ENCODE peak calls at places on chromosomes 6 and 20, in four cellular contexts. One of them, this sample, is unnamed.
A peak's percentile ranks its signal among the peaks of the same experiment; 100 is the strongest.

GRCh38 chr6:71537717-71538116 is 249.1 kb downstream of the OGFRL1 start:
- DNase-seq in adrenal gland: no peak
- DNase-seq in coronary artery: no peak
- DNase-seq in GM12864: no peak
- DNase-seq in this sample: no peak

GRCh38 chr20:15860850-15861249 is 712.4 kb downstream of the KIF16B start:
- DNase-seq in adrenal gland: no peak
- DNase-seq in coronary artery: no peak
- DNase-seq in GM12864: no peak
- DNase-seq in this sample: no peak

GRCh38 chr20:58344741-58345140 is 35.2 kb downstream of the RAB22A start:
- DNase-seq in adrenal gland: no peak
- DNase-seq in coronary artery: no peak
- DNase-seq in GM12864: no peak
- DNase-seq in this sample: no peak

GRCh38 chr6:37507690-37508421 is 8.2 kb upstream of the CCDC167 start:
- DNase-seq in adrenal gland: no peak
- DNase-seq in coronary artery: no peak
- DNase-seq in GM12864: no peak
- DNase-seq in this sample: peak; percentile 79

GRCh38 chr6:18506387-18507017 is 119.4 kb downstream of the RNF144B start:
- DNase-seq in adrenal gland: no peak
- DNase-seq in coronary artery: no peak
- DNase-seq in GM12864: no peak
- DNase-seq in this sample: no peak

GRCh38 chr6:132445201-132445951 is 44.1 kb upstream of the MOXD1 start:
- DNase-seq in adrenal gland: no peak
- DNase-seq in coronary artery: no peak
- DNase-seq in GM12864: no peak
- DNase-seq in this sample: no peak

GRCh38 chr6:145442110-145442509 is 293.2 kb downstream of the EPM2A start:
- DNase-seq in adrenal gland: no peak
- DNase-seq in coronary artery: no peak
- DNase-seq in GM12864: no peak
- DNase-seq in this sample: no peak

GRCh38 chr20:60202046-60202445 is 243.8 kb downstream of the CDH26 start:
- DNase-seq in adrenal gland: no peak
- DNase-seq in coronary artery: no peak
- DNase-seq in GM12864: no peak
- DNase-seq in this sample: no peak

GRCh38 chr6:163626073-163626867 is 211.8 kb downstream of the QKI start:
- DNase-seq in adrenal gland: no peak
- DNase-seq in coronary artery: no peak
- DNase-seq in GM12864: no peak
- DNase-seq in this sample: no peak

GRCh38 chr6:78810146-78810545 is 57.2 kb upstream of the IRAK1BP1 start:
- DNase-seq in adrenal gland: no peak
- DNase-seq in coronary artery: no peak
- DNase-seq in GM12864: no peak
- DNase-seq in this sample: peak; percentile 32

GRCh38 chr6:43142101-43142500 is 29.0 kb upstream of the SRF start:
- DNase-seq in adrenal gland: no peak
- DNase-seq in coronary artery: no peak
- DNase-seq in GM12864: no peak
- DNase-seq in this sample: no peak

GRCh38 chr20:40769677-40770285 is 80.7 kb upstream of the MAFB start:
- DNase-seq in adrenal gland: no peak
- DNase-seq in coronary artery: peak; percentile 38
- DNase-seq in GM12864: no peak
- DNase-seq in this sample: peak; percentile 6

GRCh38 chr6:128659878-128660622 is 139.7 kb upstream of the PTPRK start:
- DNase-seq in adrenal gland: no peak
- DNase-seq in coronary artery: no peak
- DNase-seq in GM12864: no peak
- DNase-seq in this sample: no peak

GRCh38 chr6:24484657-24485318 is 4.6 kb downstream of the GPLD1 start:
- DNase-seq in adrenal gland: no peak
- DNase-seq in coronary artery: no peak
- DNase-seq in GM12864: no peak
- DNase-seq in this sample: no peak

GRCh38 chr6:158818008-158818579 is 1.1 kb downstream of the EZR start:
- DNase-seq in adrenal gland: peak; percentile 86
- DNase-seq in coronary artery: peak; percentile 83
- DNase-seq in GM12864: no peak
- DNase-seq in this sample: peak; percentile 83

GRCh38 chr6:160055813-160056212 is 65.8 kb upstream of the SLC22A1 start:
- DNase-seq in adrenal gland: no peak
- DNase-seq in coronary artery: no peak
- DNase-seq in GM12864: no peak
- DNase-seq in this sample: no peak

GRCh38 chr6:160054913-160055312 is 66.7 kb upstream of the SLC22A1 start:
- DNase-seq in adrenal gland: no peak
- DNase-seq in coronary artery: no peak
- DNase-seq in GM12864: no peak
- DNase-seq in this sample: no peak

GRCh38 chr6:160057080-160057479 is 64.5 kb upstream of the SLC22A1 start:
- DNase-seq in adrenal gland: no peak
- DNase-seq in coronary artery: no peak
- DNase-seq in GM12864: no peak
- DNase-seq in this sample: no peak

GRCh38 chr6:160054271-160054670 is 67.3 kb upstream of the SLC22A1 start:
- DNase-seq in adrenal gland: no peak
- DNase-seq in coronary artery: no peak
- DNase-seq in GM12864: no peak
- DNase-seq in this sample: no peak

DNA sequence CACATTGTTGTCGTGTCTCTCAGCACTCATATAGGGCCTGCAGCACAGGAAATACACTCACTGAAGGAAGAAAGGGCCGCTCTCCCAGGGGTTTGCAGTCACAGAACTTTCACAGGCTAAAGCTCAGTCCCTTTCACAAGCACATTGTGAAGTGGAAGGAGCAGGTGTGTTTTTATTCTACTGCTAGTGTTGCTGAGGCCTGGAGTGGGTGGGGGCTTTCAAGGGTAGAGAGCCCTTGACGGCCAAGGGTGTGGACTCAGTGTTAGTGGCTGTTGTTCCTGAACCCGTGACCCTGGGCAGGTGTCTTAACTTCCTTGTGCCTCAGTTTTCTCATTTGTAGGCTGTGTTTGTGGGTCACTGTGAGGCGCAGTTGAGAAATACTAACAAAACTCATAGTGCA is 66.2 kb upstream of the SLC22A1 start:
- DNase-seq in adrenal gland: no peak
- DNase-seq in coronary artery: no peak
- DNase-seq in GM12864: no peak
- DNase-seq in this sample: no peak
- TF ChIP-seq CTCF in adrenal gland: no peak
- TF ChIP-seq CTCF in coronary artery: no peak
- TF ChIP-seq CTCF in GM12864: no peak
- TF ChIP-seq CTCF in this sample: no peak

GRCh38 chr6:27311806-27312145 is 297 bp downstream of the POM121L2 start:
- DNase-seq in adrenal gland: no peak
- DNase-seq in coronary artery: no peak
- DNase-seq in GM12864: no peak
- DNase-seq in this sample: no peak
- H3K4me3 ChIP-seq in adrenal gland: no peak overlapping the region
- H3K4me3 ChIP-seq in coronary artery: peak overlapping the region; percentile 68
- H3K4me3 ChIP-seq in GM12864: no peak overlapping the region
- H3K4me3 ChIP-seq in this sample: peak overlapping the region; percentile 78

DNA sequence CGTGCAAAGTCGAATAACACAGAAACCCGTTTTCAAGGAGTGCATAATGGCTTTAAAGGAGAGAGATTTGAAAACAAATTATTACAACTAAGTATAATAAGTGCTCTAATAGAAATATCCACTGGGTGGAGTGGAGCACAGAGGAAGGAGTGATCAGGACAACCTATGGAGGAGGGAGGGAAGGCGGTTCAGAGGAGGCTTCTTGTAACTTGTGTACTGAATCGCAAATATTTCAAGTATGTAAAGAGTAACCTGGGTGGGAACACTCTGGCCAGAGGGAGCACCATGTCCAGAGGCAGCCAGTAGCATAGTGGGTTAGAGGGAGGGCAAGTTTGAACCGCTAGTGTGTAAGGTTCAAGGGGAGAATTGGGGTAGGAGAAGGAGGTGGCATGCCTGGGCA is 21.6 kb upstream of the TNFAIP3 start:
- DNase-seq in adrenal gland: no peak
- DNase-seq in coronary artery: no peak
- DNase-seq in GM12864: no peak
- DNase-seq in this sample: no peak
- TF ChIP-seq CTCF in adrenal gland: no peak
- TF ChIP-seq CTCF in coronary artery: no peak
- TF ChIP-seq CTCF in GM12864: no peak
- TF ChIP-seq CTCF in this sample: no peak

GRCh38 chr20:37192137-37192854 is 12.9 kb upstream of the MROH8 start:
- DNase-seq in adrenal gland: peak; percentile 90
- DNase-seq in coronary artery: peak; percentile 86
- DNase-seq in GM12864: no peak
- DNase-seq in this sample: peak; percentile 82
- H3K4me3 ChIP-seq in adrenal gland: no peak overlapping the region
- H3K4me3 ChIP-seq in coronary artery: no peak overlapping the region
- H3K4me3 ChIP-seq in GM12864: no peak overlapping the region
- H3K4me3 ChIP-seq in this sample: no peak overlapping the region

DNA sequence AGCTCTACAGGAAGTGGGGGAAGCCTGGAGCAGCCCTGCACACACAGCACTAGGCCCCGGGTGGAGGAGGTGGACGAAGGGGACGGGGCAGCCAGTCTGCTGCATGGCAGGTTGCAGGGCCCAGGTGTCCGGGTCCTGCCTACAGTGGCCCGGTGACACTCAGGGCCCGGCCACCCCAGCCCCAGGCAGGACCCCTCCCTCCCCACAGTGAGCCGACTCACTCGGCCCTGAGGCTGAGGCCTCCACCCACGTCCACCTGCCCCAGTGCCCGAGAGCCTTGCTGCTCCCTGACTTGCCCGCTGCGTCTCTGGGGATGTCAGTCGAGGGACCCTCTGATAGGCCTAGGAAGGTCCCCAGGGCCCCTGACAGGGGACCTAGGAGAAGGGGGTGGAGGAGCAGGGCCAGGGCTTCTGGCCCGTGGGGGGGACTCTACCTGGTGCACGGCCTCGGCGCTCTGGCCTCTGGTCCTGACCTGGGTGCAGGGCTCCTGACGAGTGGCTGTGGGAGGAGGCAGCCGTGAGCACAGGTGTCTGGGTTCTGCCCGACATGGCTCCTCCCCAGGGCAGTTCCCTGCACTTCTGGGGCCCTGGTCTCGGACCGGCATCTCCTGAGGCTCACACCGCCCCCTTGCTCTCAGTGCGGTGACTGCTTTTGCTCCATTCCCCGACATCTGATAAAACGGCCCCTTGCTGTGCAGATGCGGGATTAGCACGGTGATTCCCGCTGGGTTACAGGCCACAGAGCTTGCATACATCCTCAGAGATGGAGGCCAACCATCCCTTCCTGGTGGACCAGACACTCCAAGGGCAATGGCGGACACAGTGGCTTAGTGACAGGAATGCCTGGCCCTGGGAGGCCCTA is 20.1 kb downstream of the FRMD1 start:
- DNase-seq in adrenal gland: no peak
- DNase-seq in coronary artery: no peak
- DNase-seq in GM12864: no peak
- DNase-seq in this sample: no peak
- TF ChIP-seq CTCF in adrenal gland: no peak
- TF ChIP-seq CTCF in coronary artery: no peak
- TF ChIP-seq CTCF in GM12864: no peak
- TF ChIP-seq CTCF in this sample: no peak

DNA sequence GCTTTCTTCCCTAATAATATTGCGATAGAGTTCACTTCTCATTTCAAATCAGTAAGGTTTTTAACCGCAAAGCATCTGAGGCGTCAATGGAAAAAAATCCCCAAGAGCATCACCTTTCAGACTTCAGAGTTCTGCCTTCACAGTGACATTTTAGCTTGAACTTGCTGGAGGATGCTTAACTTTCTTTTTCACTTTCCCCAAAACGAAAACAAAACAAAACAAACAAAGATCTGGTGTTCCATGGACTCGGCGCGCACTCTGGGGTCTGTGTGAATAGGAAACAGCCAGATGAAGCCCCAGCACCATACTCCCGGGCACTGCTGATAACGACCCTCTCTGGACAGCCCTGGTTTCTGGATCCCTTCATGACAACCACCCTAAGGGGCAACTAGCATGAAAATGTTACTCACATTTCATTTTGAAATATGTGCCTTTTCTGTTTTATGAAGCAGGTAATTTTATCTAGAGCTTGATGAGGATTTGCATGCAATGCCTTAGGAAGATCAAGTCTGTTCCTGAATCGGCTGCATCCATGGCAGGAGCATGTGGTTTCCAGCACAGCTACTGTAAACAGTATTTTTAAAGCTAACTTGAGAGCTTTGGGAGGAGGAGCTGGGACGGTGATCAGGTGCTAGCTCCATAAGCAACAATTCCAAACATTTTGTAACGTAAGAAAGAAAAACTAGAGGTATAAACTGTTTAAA is 44.5 kb downstream of the RAMACL start:
- DNase-seq in adrenal gland: no peak
- DNase-seq in coronary artery: no peak
- DNase-seq in GM12864: peak; percentile 27
- DNase-seq in this sample: peak; percentile 28
- H3K4me3 ChIP-seq in adrenal gland: no peak overlapping the region
- H3K4me3 ChIP-seq in coronary artery: no peak overlapping the region
- H3K4me3 ChIP-seq in GM12864: peak overlapping the region; percentile 58
- H3K4me3 ChIP-seq in this sample: peak overlapping the region; percentile 10

This sample was measured in GM12865.